ENCODE peak calls at places on chromosome 10, in ten cellular contexts. Y, S, D, Z, W, V, H, P, X and R are unnamed samples.

GRCh38 chr10:52316500-52316899 is 2.4 kb downstream of the DKK1 start:
- DNase-seq in Y (no peak), S (no peak), D (no peak), Z (no peak), W (peak; percentile 56), V (no peak), H (no peak), P (no peak), X (no peak), R (no peak)

GRCh38 chr10:59493017-59493416 is 130.7 kb upstream of the FAM13C start:
- DNase-seq in Y (no peak), S (no peak), D (no peak), Z (no peak), W (no peak), V (no peak), H (no peak), P (no peak), X (no peak), R (no peak)

GRCh38 chr10:978826-979421 is 9.3 kb upstream of the GTPBP4 start:
- DNase-seq in Y (no peak), S (no peak), D (no peak), Z (no peak), W (no peak), V (no peak), H (no peak), P (no peak), X (no peak), R (no peak)

GRCh38 chr10:21145751-21146445 is 248.8 kb upstream of the NEBL start:
- DNase-seq in Y (no peak), S (no peak), D (no peak), Z (no peak), W (no peak), V (no peak), H (no peak), P (no peak), X (no peak), R (no peak)

GRCh38 chr10:53957401-53957800 is 843.6 kb downstream of the PCDH15 start:
- DNase-seq in Y (no peak), S (no peak), D (no peak), Z (no peak), W (no peak), V (no peak), H (no peak), P (no peak), X (no peak), R (no peak)

GRCh38 chr10:80509403-80510161 is 28.1 kb upstream of the SH2D4B start:
- DNase-seq in Y (no peak), S (no peak), D (peak; percentile 73), Z (no peak), W (no peak), V (no peak), H (no peak), P (no peak), X (peak; percentile 74), R (no peak)

GRCh38 chr10:88042162-88043100 is 179.0 kb downstream of the PTEN start:
- DNase-seq in Y (no peak), S (no peak), D (peak; percentile 17), Z (no peak), W (no peak), V (no peak), H (no peak), P (no peak), X (no peak), R (no peak)

GRCh38 chr10:103692421-103693069 is 162.8 kb downstream of the SH3PXD2A start:
- DNase-seq in Y (no peak), S (no peak), D (no peak), Z (peak; percentile 48), W (no peak), V (no peak), H (no peak), P (no peak), X (no peak), R (peak; percentile 72)

GRCh38 chr10:63665765-63666164 is 144.6 kb downstream of the REEP3 start:
- DNase-seq in Y (no peak), S (no peak), D (no peak), Z (no peak), W (no peak), V (no peak), H (no peak), P (no peak), X (no peak), R (no peak)

GRCh38 chr10:3353235-3353634 is 180.7 kb upstream of the PITRM1 start:
- DNase-seq in Y (no peak), S (no peak), D (no peak), Z (no peak), W (no peak), V (no peak), H (no peak), P (no peak), X (no peak), R (no peak)

GRCh38 chr10:127017406-127018297 is 112.4 kb downstream of the DOCK1 start:
- DNase-seq in Y (no peak), S (no peak), D (no peak), Z (peak; percentile 19), W (no peak), V (no peak), H (no peak), P (no peak), X (no peak), R (no peak)

GRCh38 chr10:106134326-106135000 is 1030.0 kb downstream of the SORCS1 start:
- DNase-seq in Y (no peak), S (no peak), D (no peak), Z (no peak), W (peak; percentile 60), V (no peak), H (no peak), P (no peak), X (no peak), R (no peak)

GRCh38 chr10:48361201-48361600 is 54.7 kb downstream of the MAPK8 start:
- DNase-seq in Y (no peak), S (no peak), D (no peak), Z (no peak), W (no peak), V (no peak), H (no peak), P (no peak), X (no peak), R (no peak)

GRCh38 chr10:70791390-70792039 is 6.3 kb upstream of the TBATA start:
- DNase-seq in Y (no peak), S (no peak), D (no peak), Z (no peak), W (peak; percentile 92), V (no peak), H (no peak), P (no peak), X (no peak), R (no peak)

GRCh38 chr10:51675088-51675487 is 24.3 kb downstream of the CSTF2T start:
- DNase-seq in Y (no peak), S (no peak), D (no peak), Z (no peak), W (peak; percentile 99), V (no peak), H (no peak), P (no peak), X (no peak), R (no peak)

GRCh38 chr10:55897436-55897835 is 463.6 kb downstream of the ZWINT start:
- DNase-seq in Y (no peak), S (no peak), D (no peak), Z (no peak), W (no peak), V (no peak), H (no peak), P (no peak), X (no peak), R (no peak)

GRCh38 chr10:110460111-110460809 is 37.4 kb upstream of the DUSP5 start:
- DNase-seq in Y (peak; percentile 44), S (no peak), D (peak; percentile 34), Z (no peak), W (peak; percentile 44), V (no peak), H (peak; percentile 9), P (peak; percentile 4), X (no peak), R (no peak)

GRCh38 chr10:35372329-35372728 is 36.0 kb downstream of the CCNY start:
- DNase-seq in Y (no peak), S (no peak), D (peak; percentile 76), Z (no peak), W (peak; percentile 100), V (no peak), H (no peak), P (no peak), X (no peak), R (no peak)

GRCh38 chr10:34580643-34581042 is 234.5 kb downstream of the PARD3 start:
- DNase-seq in Y (no peak), S (no peak), D (no peak), Z (no peak), W (peak; percentile 100), V (no peak), H (no peak), P (no peak), X (no peak), R (no peak)

GRCh38 chr10:35212856-35213255 is 86.2 kb downstream of the CREM start:
- DNase-seq in Y (no peak), S (no peak), D (no peak), Z (no peak), W (no peak), V (no peak), H (no peak), P (no peak), X (no peak), R (no peak)

GRCh38 chr10:9331583-9332008 is 1277.1 kb downstream of the GATA3 start:
- DNase-seq in Y (no peak), S (no peak), D (no peak), Z (peak; percentile 86), W (peak; percentile 32), V (no peak), H (no peak), P (no peak), X (no peak), R (peak; percentile 19)

GRCh38 chr10:72796042-72796441 is 97.5 kb upstream of the OIT3 start:
- DNase-seq in Y (no peak), S (no peak), D (no peak), Z (no peak), W (peak; percentile 59), V (no peak), H (no peak), P (no peak), X (no peak), R (no peak)

GRCh38 chr10:59362184-59362966 is at the start of gene FAM13C:
- DNase-seq in Y (peak; percentile 23), S (no peak), D (peak; percentile 64), Z (no peak), W (peak; percentile 70), V (no peak), H (peak; percentile 29), P (no peak), X (peak; percentile 86), R (no peak)

GRCh38 chr10:101089520-101090299 is 27.9 kb downstream of the KAZALD1 start:
- DNase-seq in Y (no peak), S (no peak), D (no peak), Z (no peak), W (peak; percentile 36), V (no peak), H (no peak), P (no peak), X (no peak), R (no peak)

GRCh38 chr10:70761727-70762350 is 23.3 kb downstream of the TBATA start:
- DNase-seq in Y (no peak), S (no peak), D (no peak), Z (no peak), W (no peak), V (no peak), H (no peak), P (no peak), X (peak; percentile 41), R (no peak)

GRCh38 chr10:99779335-99779734 is 3.1 kb upstream of the ABCC2 start:
- DNase-seq in Y (no peak), S (no peak), D (no peak), Z (no peak), W (peak; percentile 59), V (no peak), H (no peak), P (no peak), X (no peak), R (no peak)

GRCh38 chr10:112045885-112046284 is 137.7 kb downstream of the GPAM start:
- DNase-seq in Y (no peak), S (no peak), D (no peak), Z (no peak), W (no peak), V (no peak), H (no peak), P (no peak), X (no peak), R (no peak)

GRCh38 chr10:13632879-13633437 is 46.2 kb downstream of the PRPF18 start:
- DNase-seq in Y (no peak), S (no peak), D (peak; percentile 62), Z (no peak), W (no peak), V (no peak), H (no peak), P (no peak), X (no peak), R (no peak)